ENCODE peak calls at places on chromosome 18, in four cellular contexts. Y is AG10803, E is kidney epithelial cell, N is foreskin fibroblast. U is an unnamed sample.

GRCh38 chr18:77114564-77115391 is 17.8 kb downstream of the MBP start:
- DNase-seq in Y (peak; percentile 98), E (peak; percentile 89), N (peak; percentile 96), U (peak; percentile 97)

GRCh38 chr18:52620926-52621439 is 281.0 kb downstream of the DCC start:
- DNase-seq in Y (no peak), E (no peak), N (no peak), U (no peak)

GRCh38 chr18:76564117-76564516 is 69.1 kb upstream of the ZNF516 start:
- DNase-seq in Y (peak; percentile 54), E (peak; percentile 56), N (peak; percentile 69), U (no peak)

GRCh38 chr18:37403100-37403781 is 162.4 kb downstream of the CELF4 start:
- DNase-seq in Y (peak; percentile 95), E (peak; percentile 67), N (peak; percentile 92), U (peak; percentile 68)

GRCh38 chr18:23662309-23663263 is at the start of gene ANKRD29:
- DNase-seq in Y (peak; percentile 29), E (no peak), N (peak; percentile 64), U (no peak)

GRCh38 chr18:36112302-36112701 is 16.8 kb downstream of the SLC39A6 start:
- DNase-seq in Y (no peak), E (no peak), N (no peak), U (no peak)

GRCh38 chr18:36673452-36673851 is 155.3 kb downstream of the TPGS2 start:
- DNase-seq in Y (no peak), E (no peak), N (no peak), U (no peak)

GRCh38 chr18:22883189-22883588 is 49.9 kb upstream of the RBBP8 start:
- DNase-seq in Y (no peak), E (no peak), N (no peak), U (no peak)

GRCh38 chr18:79575891-79576685 is 103.5 kb upstream of the CTDP1 start:
- DNase-seq in Y (peak; percentile 52), E (no peak), N (peak; percentile 24), U (no peak)

GRCh38 chr18:24071029-24071428 is 56.5 kb downstream of the TTC39C start:
- DNase-seq in Y (no peak), E (no peak), N (no peak), U (no peak)

GRCh38 chr18:62569081-62569480 is 46.3 kb downstream of the ZCCHC2 start:
- DNase-seq in Y (no peak), E (no peak), N (no peak), U (no peak)

GRCh38 chr18:45619062-45619825 is 4.0 kb downstream of the SLC14A2 start:
- DNase-seq in Y (peak; percentile 45), E (no peak), N (peak; percentile 21), U (no peak)

GRCh38 chr18:63540131-63540530 is 2.0 kb upstream of the SERPINB12 start:
- DNase-seq in Y (peak; percentile 84), E (no peak), N (peak; percentile 37), U (peak; percentile 23)

GRCh38 chr18:23871410-23871809 is 143.1 kb upstream of the TTC39C start:
- DNase-seq in Y (no peak), E (no peak), N (no peak), U (no peak)

GRCh38 chr18:59885579-59886163 is 14.1 kb upstream of the PMAIP1 start:
- DNase-seq in Y (peak; percentile 86), E (no peak), N (peak; percentile 69), U (no peak)

GRCh38 chr18:51168031-51168742 is 29.3 kb downstream of the MEX3C start:
- DNase-seq in Y (no peak), E (no peak), N (no peak), U (no peak)

GRCh38 chr18:58046087-58046793 is 2.2 kb downstream of the NEDD4L start:
- DNase-seq in Y (no peak), E (no peak), N (no peak), U (no peak)

GRCh38 chr18:21996261-21996892 is 173.0 kb upstream of the GATA6 start:
- DNase-seq in Y (peak; percentile 7), E (no peak), N (no peak), U (no peak)

GRCh38 chr18:5909130-5909529 is 13.8 kb upstream of the TMEM200C start:
- DNase-seq in Y (no peak), E (no peak), N (no peak), U (no peak)

GRCh38 chr18:31041346-31042067 is 1.0 kb downstream of the DSC3 start:
- DNase-seq in Y (no peak), E (no peak), N (no peak), U (no peak)

GRCh38 chr18:28143725-28144124 is 33.2 kb downstream of the CDH2 start:
- DNase-seq in Y (no peak), E (no peak), N (no peak), U (no peak)

GRCh38 chr18:49431563-49431962 is 28.9 kb downstream of the DYM start:
- DNase-seq in Y (no peak), E (peak; percentile 25), N (no peak), U (no peak)

GRCh38 chr18:79664525-79665125 is 15.0 kb upstream of the CTDP1 start:
- DNase-seq in Y (peak; percentile 62), E (peak; percentile 61), N (peak; percentile 22), U (peak; percentile 38)

DNA sequence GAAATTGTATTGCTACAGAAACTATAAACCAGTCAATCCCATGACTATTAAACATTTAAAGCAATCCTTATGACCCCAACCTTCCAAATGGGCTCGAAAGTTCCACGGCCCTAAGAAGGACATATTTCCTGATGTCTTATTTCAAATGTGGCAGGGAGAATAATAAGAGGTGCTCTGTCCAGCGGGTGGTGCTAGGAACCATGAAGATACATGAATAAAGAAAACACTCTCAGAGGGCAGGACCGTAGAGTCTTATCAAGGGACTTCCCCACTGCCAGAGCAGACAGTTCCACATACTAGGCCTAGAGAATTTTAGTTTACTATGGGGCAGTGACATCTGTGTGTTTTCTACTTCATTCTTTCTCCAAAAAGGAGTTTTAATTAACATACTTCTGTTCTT is 187.1 kb upstream of the PIK3C3 start:
- DNase-seq in Y (peak; percentile 29), E (no peak), N (no peak), U (peak; percentile 16)
- TF ChIP-seq CTCF in Y (peak; percentile 26), E (peak; percentile 28), N (peak; percentile 11), U (peak; percentile 37)

DNA sequence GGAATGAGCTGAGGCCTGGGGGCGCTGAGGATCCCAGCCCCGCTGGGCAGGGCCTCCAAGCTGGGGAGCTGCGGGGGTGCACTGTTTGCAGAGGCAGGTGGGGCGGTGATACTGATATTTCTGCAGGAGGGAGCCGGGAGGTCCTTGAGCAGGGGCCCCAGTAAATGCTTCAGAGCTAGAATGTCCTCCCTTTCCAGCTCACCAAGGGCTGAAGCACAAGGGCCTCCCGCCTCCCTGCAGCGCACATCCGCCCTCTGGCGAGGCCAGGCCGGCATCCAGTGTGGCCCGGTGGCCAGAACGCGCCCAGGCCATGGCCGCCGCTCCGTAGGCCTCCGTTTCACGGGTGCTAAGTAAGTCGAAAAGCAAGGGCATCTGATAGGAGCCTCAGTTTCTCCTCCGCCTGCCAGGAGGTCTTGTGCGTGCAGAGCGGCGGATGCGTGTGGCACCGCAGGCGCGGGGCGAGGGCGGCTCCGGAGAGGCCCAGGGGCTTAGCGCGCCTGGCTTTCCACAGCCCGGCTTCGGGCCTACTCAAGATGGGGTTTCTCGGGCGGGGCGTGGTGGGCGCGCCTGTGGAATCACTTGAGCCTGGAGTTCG is 29.5 kb upstream of the CHMP1B start:
- DNase-seq in Y (no peak), E (no peak), N (no peak), U (no peak)
- H3K4me3 ChIP-seq in Y (no peak overlapping the region), E (no peak overlapping the region), N (no peak overlapping the region), U (no peak overlapping the region)

DNA sequence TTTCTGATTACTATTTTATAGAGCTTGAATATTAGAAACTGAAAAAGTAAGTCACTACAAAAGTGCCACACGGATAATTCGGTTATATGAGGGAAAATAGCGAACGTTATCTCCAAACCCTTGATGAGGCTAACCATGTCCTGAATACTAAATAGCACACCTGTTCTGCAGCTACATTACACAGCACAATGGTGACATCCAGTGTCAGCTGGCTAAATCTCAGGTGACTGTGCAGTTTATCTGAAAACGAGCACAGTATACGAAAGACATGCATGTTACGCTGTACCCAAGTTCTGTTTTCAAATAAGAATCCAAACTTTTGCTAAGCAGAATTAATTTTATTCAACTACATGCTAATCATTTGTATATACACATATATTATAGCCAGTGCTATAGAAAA is 9.0 kb downstream of the CCDC68 start:
- DNase-seq in Y (no peak), E (no peak), N (no peak), U (no peak)
- TF ChIP-seq CTCF in Y (no peak), E (no peak), N (no peak), U (peak; percentile 17)

GRCh38 chr18:74221081-74221480 is 70.7 kb downstream of the CYB5A start:
- DNase-seq in Y (no peak), E (no peak), N (no peak), U (no peak)

GRCh38 chr18:74217476-74218143 is 69.3 kb downstream of the TIMM21 start:
- DNase-seq in Y (no peak), E (no peak), N (no peak), U (no peak)

GRCh38 chr18:74216661-74217110 is 68.4 kb downstream of the TIMM21 start:
- DNase-seq in Y (no peak), E (no peak), N (no peak), U (no peak)

GRCh38 chr18:74215863-74216262 is 67.5 kb downstream of the TIMM21 start:
- DNase-seq in Y (no peak), E (no peak), N (no peak), U (no peak)

DNA sequence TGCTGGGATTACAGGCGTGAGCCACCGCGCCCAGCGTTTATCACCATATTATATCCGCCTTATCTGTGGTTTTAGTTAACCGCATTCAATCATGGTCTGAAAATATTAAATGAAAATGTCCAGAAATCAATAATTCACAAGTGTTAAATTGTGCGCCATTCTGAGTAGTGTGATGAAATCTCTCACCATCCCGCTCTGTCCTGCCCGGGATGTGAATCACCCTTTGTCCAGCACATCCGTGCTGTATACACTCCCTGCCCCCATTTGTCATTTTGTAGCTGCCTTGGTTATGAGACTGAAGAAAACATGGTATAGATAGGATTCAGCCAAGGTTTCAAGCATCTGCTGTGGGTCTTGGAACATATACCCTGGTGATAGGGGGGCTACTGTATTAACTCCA is 70.7 kb downstream of the TIMM21 start:
- DNase-seq in Y (no peak), E (no peak), N (no peak), U (no peak)
- H3K4me3 ChIP-seq in Y (no peak overlapping the region), E (no peak overlapping the region), N (no peak overlapping the region), U (no peak overlapping the region)

DNA sequence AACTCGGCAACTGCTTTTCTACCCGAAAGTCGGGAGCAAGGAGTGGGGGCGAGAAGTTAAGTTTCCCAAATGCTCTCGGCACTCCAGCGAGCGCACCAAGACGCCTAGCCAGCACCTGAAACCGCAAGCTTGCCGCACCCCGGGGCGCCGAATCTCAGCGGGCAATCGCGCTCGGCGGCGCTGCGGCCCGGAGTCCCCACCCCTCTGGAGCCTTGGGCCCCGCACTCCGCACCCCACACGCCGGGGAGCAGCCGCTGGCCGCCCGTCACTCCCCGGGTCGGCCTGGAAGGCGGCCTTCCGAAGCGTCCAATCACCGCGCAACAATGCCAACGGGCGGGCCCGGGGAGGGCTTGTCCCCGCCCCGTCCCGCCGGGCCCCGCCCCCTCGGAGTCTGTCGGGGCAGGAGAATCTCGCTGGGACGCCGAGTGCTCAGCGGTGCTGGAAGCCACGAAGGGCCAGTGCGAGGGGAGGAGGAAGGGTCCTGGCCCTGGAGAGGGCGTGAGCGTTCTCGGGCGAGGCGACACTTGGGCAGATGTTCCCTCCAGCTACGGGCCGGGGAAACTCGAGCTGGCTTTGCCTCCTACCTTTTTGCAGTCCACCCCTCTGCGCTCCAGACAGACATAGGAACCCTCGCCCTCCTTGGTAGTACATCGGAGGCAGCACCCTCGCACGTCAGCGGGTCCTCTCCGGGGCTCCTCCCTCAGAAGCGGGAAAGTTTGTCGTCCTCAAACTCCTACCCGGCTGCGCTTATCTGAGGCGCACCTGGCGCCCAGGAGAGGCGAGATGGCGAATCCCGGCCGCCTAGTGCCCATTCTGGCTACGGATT is 1.1 kb upstream of the ZBTB7C start:
- DNase-seq in Y (peak; percentile 72), E (no peak), N (peak; percentile 82), U (no peak)
- TF ChIP-seq CTCF in Y (no peak), E (peak; percentile 15), N (no peak), U (no peak)